ENCODE peak calls at places on chromosome 13, in six cellular contexts. R, Y, D, I, V and T are unnamed samples.

GRCh38 chr13:36370108-36370429 is 23.9 kb upstream of the SPART start:
- DNase-seq in R (peak; percentile 75), Y (no peak), D (no peak), I (no peak), V (no peak), T (peak; percentile 32)

GRCh38 chr13:70579941-70580340 is 471.7 kb upstream of the KLHL1 start:
- DNase-seq in R (no peak), Y (no peak), D (no peak), I (no peak), V (no peak), T (no peak)

GRCh38 chr13:87677334-87678234 is 6.4 kb downstream of the SLITRK5 start:
- DNase-seq in R (no peak), Y (peak; percentile 43), D (no peak), I (no peak), V (no peak), T (no peak)

GRCh38 chr13:79098603-79099002 is 307.5 kb downstream of the RBM26 start:
- DNase-seq in R (no peak), Y (no peak), D (no peak), I (no peak), V (no peak), T (no peak)

GRCh38 chr13:52652170-52652979 is at the start of gene SUGT1:
- DNase-seq in R (peak; percentile 96), Y (peak; percentile 98), D (peak; percentile 96), I (peak; percentile 97), V (peak; percentile 96), T (peak; percentile 98)

GRCh38 chr13:19888799-19889198 is 25.4 kb upstream of the ZMYM5 start:
- DNase-seq in R (no peak), Y (no peak), D (no peak), I (peak; percentile 48), V (no peak), T (no peak)

GRCh38 chr13:43245374-43245964 is 222.1 kb downstream of the DNAJC15 start:
- DNase-seq in R (no peak), Y (no peak), D (peak; percentile 38), I (peak; percentile 91), V (no peak), T (no peak)

GRCh38 chr13:35699181-35699580 is 222.7 kb upstream of the MAB21L1 start:
- DNase-seq in R (no peak), Y (no peak), D (no peak), I (peak; percentile 67), V (no peak), T (no peak)

GRCh38 chr13:106616729-106617128 is 48.8 kb upstream of the ARGLU1 start:
- DNase-seq in R (no peak), Y (no peak), D (no peak), I (no peak), V (no peak), T (no peak)

GRCh38 chr13:87827479-87827878 is 156.3 kb downstream of the SLITRK5 start:
- DNase-seq in R (no peak), Y (no peak), D (no peak), I (no peak), V (no peak), T (no peak)

GRCh38 chr13:91174886-91175501 is 172.5 kb upstream of the MIR17HG start:
- DNase-seq in R (no peak), Y (no peak), D (no peak), I (no peak), V (no peak), T (no peak)

GRCh38 chr13:48010698-48011097 is 9.6 kb upstream of the SUCLA2 start:
- DNase-seq in R (no peak), Y (no peak), D (no peak), I (no peak), V (no peak), T (no peak)

GRCh38 chr13:97753942-97754670 is 199.4 kb upstream of the IPO5 start:
- DNase-seq in R (no peak), Y (no peak), D (no peak), I (no peak), V (no peak), T (no peak)

GRCh38 chr13:41682766-41683165 is 225.4 kb downstream of the RGCC start:
- DNase-seq in R (no peak), Y (no peak), D (no peak), I (no peak), V (no peak), T (no peak)

GRCh38 chr13:107730835-107731234 is 484.5 kb downstream of the LIG4 start:
- DNase-seq in R (no peak), Y (no peak), D (peak; percentile 4), I (no peak), V (no peak), T (no peak)

GRCh38 chr13:44294868-44295267 is 78.8 kb upstream of the SERP2 start:
- DNase-seq in R (no peak), Y (no peak), D (no peak), I (no peak), V (no peak), T (no peak)

GRCh38 chr13:38879278-38879677 is 111.4 kb downstream of the STOML3 start:
- DNase-seq in R (no peak), Y (no peak), D (no peak), I (no peak), V (no peak), T (no peak)

GRCh38 chr13:109159650-109160309 is 530.4 kb downstream of the MYO16 start:
- DNase-seq in R (no peak), Y (no peak), D (no peak), I (no peak), V (no peak), T (no peak)

GRCh38 chr13:67192751-67193150 is 37.4 kb downstream of the PCDH9 start:
- DNase-seq in R (no peak), Y (no peak), D (no peak), I (no peak), V (no peak), T (no peak)

GRCh38 chr13:76620036-76620435 is 266.2 kb downstream of the KCTD12 start:
- DNase-seq in R (no peak), Y (no peak), D (no peak), I (peak; percentile 77), V (no peak), T (no peak)

GRCh38 chr13:104779311-104779710 is 1713.1 kb upstream of the SLC10A2 start:
- DNase-seq in R (no peak), Y (no peak), D (no peak), I (peak; percentile 42), V (no peak), T (no peak)

GRCh38 chr13:100721885-100722512 is 47.4 kb upstream of the TMTC4 start:
- DNase-seq in R (no peak), Y (peak; percentile 69), D (peak; percentile 11), I (peak; percentile 67), V (no peak), T (peak; percentile 17)

GRCh38 chr13:110869805-110870706 is 44.8 kb downstream of the ANKRD10 start:
- DNase-seq in R (peak; percentile 63), Y (peak; percentile 99), D (peak; percentile 99), I (peak; percentile 100), V (peak; percentile 83), T (peak; percentile 97)
- TF ChIP-seq CTCF in R (no peak), Y (peak; percentile 53), D (no peak), I (no peak), V (peak; percentile 32), T (peak; percentile 15)

DNA sequence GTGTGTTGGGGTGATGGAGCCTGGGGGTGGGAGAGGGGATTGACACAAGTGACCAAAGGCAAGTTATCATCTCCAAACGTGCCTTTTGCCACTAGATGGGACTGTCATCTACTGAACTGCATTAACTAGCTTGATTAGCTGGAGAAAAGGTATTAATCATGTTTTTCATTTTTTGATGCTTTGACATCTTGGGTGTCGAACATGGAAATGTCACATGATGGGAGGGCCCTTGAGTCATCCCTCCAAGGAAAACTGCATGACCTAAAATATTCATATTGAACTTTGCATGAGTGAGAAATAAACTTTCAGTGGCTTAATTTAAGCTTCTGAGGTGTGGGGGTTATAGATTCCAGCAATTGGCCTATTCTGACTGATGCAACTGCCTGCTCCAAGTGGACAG is 73.3 kb downstream of the ALOX5AP start:
- DNase-seq in R (no peak), Y (no peak), D (no peak), I (peak; percentile 54), V (no peak), T (no peak)
- TF ChIP-seq CTCF in R (no peak), Y (no peak), D (no peak), I (no peak), V (no peak), T (no peak)

GRCh38 chr13:101942535-101943157 is 459.2 kb downstream of the FGF14 start:
- DNase-seq in R (no peak), Y (no peak), D (no peak), I (no peak), V (no peak), T (no peak)

GRCh38 chr13:101939370-101939769 is 462.5 kb downstream of the FGF14 start:
- DNase-seq in R (no peak), Y (no peak), D (no peak), I (no peak), V (no peak), T (no peak)

GRCh38 chr13:101942038-101942437 is 459.8 kb downstream of the FGF14 start:
- DNase-seq in R (no peak), Y (peak; percentile 62), D (no peak), I (peak; percentile 61), V (no peak), T (no peak)

GRCh38 chr13:101945435-101945834 is 456.4 kb downstream of the FGF14 start:
- DNase-seq in R (no peak), Y (no peak), D (no peak), I (no peak), V (no peak), T (no peak)

DNA sequence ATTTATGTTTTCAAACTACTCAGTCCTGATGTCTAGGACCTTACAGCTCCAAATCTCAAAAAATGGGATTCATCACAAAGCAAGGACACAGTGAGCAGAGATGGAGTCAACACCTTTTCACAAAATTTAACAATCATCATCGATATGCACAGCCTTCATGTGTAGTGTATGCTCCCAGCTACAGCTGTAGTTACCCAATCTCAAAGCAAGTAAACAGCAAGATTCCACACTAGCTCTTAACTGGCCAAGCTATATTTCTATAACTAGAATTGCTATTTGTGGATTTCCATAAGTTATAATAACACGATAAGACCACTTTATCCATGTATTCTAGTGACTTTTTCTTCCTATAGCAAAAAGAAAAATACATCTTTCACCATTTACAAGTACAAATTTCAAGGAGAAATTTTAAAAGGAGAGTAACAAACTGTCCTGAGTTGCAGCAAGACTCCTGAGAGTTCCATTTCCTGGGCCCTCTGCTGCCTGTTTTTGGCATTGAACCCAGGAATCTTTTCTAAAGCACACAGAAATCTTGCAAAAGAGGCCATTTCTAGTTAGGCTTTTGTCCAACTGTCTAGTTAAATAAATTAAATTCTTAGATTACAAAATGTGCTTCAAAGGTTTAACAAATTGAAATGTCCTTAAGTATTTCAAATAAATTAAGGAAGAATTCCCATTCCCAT is 460.6 kb downstream of the FGF14 start:
- DNase-seq in R (no peak), Y (peak; percentile 59), D (no peak), I (peak; percentile 22), V (no peak), T (no peak)
- TF ChIP-seq CTCF in R (no peak), Y (peak; percentile 9), D (peak; percentile 32), I (peak; percentile 37), V (no peak), T (no peak)

DNA sequence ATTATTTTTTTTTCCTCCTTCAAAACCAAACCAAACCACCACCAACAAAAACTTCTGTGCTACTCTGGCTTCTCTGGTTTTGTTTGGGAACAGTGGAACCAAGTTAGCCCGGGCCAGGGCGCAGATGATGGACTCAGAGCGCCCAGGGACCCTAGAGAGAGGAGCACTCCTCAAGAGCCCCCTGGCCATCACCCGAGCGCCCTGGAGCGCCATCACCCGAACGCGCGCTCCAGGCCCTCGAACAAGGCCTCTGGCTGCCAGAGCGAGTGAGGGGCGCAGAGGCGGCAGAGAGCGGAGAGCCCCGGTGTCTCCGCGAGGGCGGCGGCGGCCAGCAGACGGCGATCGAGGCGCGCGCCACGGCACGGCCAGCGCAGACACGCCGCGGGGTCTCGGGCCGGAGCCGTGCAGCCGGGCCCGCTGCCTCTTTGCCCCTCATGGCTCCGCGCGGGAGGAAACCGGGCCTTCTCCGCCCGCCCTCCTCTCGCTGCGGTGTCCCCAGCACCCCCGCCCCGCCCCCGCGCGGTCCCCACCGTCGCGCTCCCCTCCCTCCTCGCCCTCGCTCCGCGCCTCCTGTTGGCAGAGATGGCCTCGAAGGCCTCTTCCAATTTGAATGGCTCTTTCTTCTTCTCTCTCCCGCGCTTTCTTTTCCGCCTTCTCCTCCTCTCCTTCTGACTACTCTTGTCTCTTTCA is 4.2 kb upstream of the SOX1 start:
- DNase-seq in R (no peak), Y (no peak), D (no peak), I (no peak), V (no peak), T (no peak)
- TF ChIP-seq CTCF in R (peak; percentile 42), Y (no peak), D (no peak), I (no peak), V (no peak), T (peak; percentile 28)